ENCODE peak calls at places on chromosomes 3 and 15, in five cellular contexts. Q is neural progenitor cell, N is ureter, D is cardiac fibroblast, G is occipital lobe. O is an unnamed sample.

GRCh38 chr3:112413722-112414121 is 80.8 kb downstream of the CD200 start:
- DNase-seq in Q (no peak), N (no peak), D (no peak), G (no peak), O (no peak)

GRCh38 chr3:75254685-75255084 is 409.4 kb upstream of the FRG2C start:
- DNase-seq in Q (peak), N (no peak), D (no peak), G (no peak), O (no peak)

GRCh38 chr3:39327746-39328349 is 1.7 kb upstream of the CCR8 start:
- DNase-seq in Q (no peak), N (no peak), D (no peak), G (no peak), O (no peak)

GRCh38 chr3:127634653-127635052 is 5.7 kb downstream of the PODXL2 start:
- DNase-seq in Q (no peak), N (no peak), D (no peak), G (no peak), O (no peak)

GRCh38 chr3:158950131-158950901 is 148.5 kb downstream of the MFSD1 start:
- DNase-seq in Q (no peak), N (no peak), D (peak), G (no peak), O (no peak)

GRCh38 chr15:40454904-40455391 is 14.2 kb downstream of the BAHD1 start:
- DNase-seq in Q (no peak), N (no peak), D (peak), G (no peak), O (no peak)

GRCh38 chr3:502486-502885 is 305.9 kb downstream of the CHL1 start:
- DNase-seq in Q (no peak), N (no peak), D (no peak), G (no peak), O (no peak)

GRCh38 chr3:155238845-155239244 is 54.6 kb downstream of the STRIT1 start:
- DNase-seq in Q (no peak), N (no peak), D (no peak), G (no peak), O (no peak)

GRCh38 chr15:55907797-55908196 is 85.6 kb downstream of the NEDD4 start:
- DNase-seq in Q (no peak), N (no peak), D (peak), G (no peak), O (no peak)

GRCh38 chr15:69468241-69469121 is 15.9 kb downstream of the RPLP1 start:
- DNase-seq in Q (no peak), N (peak), D (peak), G (no peak), O (peak)

GRCh38 chr3:40387895-40388254 is 891 bp downstream of the ENTPD3 start:
- DNase-seq in Q (no peak), N (no peak), D (no peak), G (no peak), O (no peak)

GRCh38 chr3:31959951-31960792 is 20.9 kb downstream of the OSBPL10 start:
- DNase-seq in Q (peak), N (no peak), D (peak), G (no peak), O (no peak)

GRCh38 chr3:186815490-186815889 is 9.2 kb upstream of the RFC4 start:
- DNase-seq in Q (no peak), N (no peak), D (peak), G (no peak), O (no peak)

GRCh38 chr3:185737740-185738680 is 86.8 kb downstream of the IGF2BP2 start:
- DNase-seq in Q (no peak), N (no peak), D (no peak), G (no peak), O (no peak)

GRCh38 chr15:80106051-80106450 is 46.6 kb downstream of the ZFAND6 start:
- DNase-seq in Q (no peak), N (no peak), D (peak), G (no peak), O (no peak)

GRCh38 chr3:42090973-42091731 is at the start of gene TRAK1:
- DNase-seq in Q (no peak), N (peak), D (peak), G (no peak), O (no peak)

GRCh38 chr3:138921316-138922292 is 25.3 kb downstream of the FOXL2 start:
- DNase-seq in Q (no peak), N (no peak), D (peak), G (no peak), O (no peak)

GRCh38 chr15:87757084-87757483 is 499.5 kb downstream of the NTRK3 start:
- DNase-seq in Q (no peak), N (no peak), D (no peak), G (no peak), O (no peak)

GRCh38 chr3:94173667-94174434 is 111.0 kb downstream of the NSUN3 start:
- DNase-seq in Q (no peak), N (no peak), D (peak), G (no peak), O (no peak)

O was measured in vagina.